ENCODE peak calls at places on chromosomes 16 and 17, in seven cellular contexts. S is ovary, P is mesothelial cell of epicardium, D is type B pancreatic cell, B is SW480, M is HS-5, H is non-pigmented ciliary epithelial cell. J is an unnamed sample.

GRCh38 chr16:65543781-65544740 is 422.2 kb upstream of the CDH11 start:
- DNase-seq in S (no peak), P (no peak), D (no peak), B (no peak), M (no peak), H (no peak), J (no peak)

GRCh38 chr17:1713160-1713877 is 3.1 kb upstream of the TLCD2 start:
- DNase-seq in S (peak), P (no peak), D (no peak), B (no peak), M (no peak), H (no peak), J (no peak)

GRCh38 chr17:4948997-4949320 is 629 bp upstream of the PFN1 start:
- DNase-seq in S (peak), P (peak), D (peak), B (peak), M (no peak), H (no peak), J (no peak)

GRCh38 chr17:28724500-28725165 is 1.4 kb downstream of the TLCD1 start:
- DNase-seq in S (no peak), P (no peak), D (no peak), B (no peak), M (no peak), H (no peak), J (no peak)

GRCh38 chr17:77458202-77459017 is 317.6 kb downstream of the SEC14L1 start:
- DNase-seq in S (no peak), P (no peak), D (peak), B (no peak), M (no peak), H (no peak), J (no peak)

GRCh38 chr17:31550389-31551056 is 159.0 kb downstream of the RAB11FIP4 start:
- DNase-seq in S (peak), P (no peak), D (no peak), B (no peak), M (no peak), H (no peak), J (no peak)

GRCh38 chr17:76672270-76672851 is 28.8 kb upstream of the ST6GALNAC1 start:
- DNase-seq in S (no peak), P (no peak), D (no peak), B (peak), M (no peak), H (no peak), J (no peak)

GRCh38 chr16:80122155-80122554 is 418.6 kb upstream of the DYNLRB2 start:
- DNase-seq in S (peak), P (no peak), D (no peak), B (no peak), M (no peak), H (no peak), J (no peak)

GRCh38 chr16:28321700-28322411 is 29.5 kb downstream of the SBK1 start:
- DNase-seq in S (no peak), P (no peak), D (no peak), B (no peak), M (no peak), H (no peak), J (no peak)

GRCh38 chr17:51397361-51398127 is 137.2 kb downstream of the UTP18 start:
- DNase-seq in S (no peak), P (no peak), D (no peak), B (peak), M (peak), H (peak), J (no peak)

GRCh38 chr17:2721603-2722002 is 10.0 kb upstream of the CLUH start:
- DNase-seq in S (no peak), P (no peak), D (no peak), B (no peak), M (no peak), H (no peak), J (no peak)

GRCh38 chr16:22623351-22623781 is 112.7 kb downstream of the NPIPB5 start:
- DNase-seq in S (no peak), P (no peak), D (no peak), B (peak), M (peak), H (no peak), J (peak)

GRCh38 chr16:54048994-54049929 is 237.3 kb downstream of the IRX3 start:
- DNase-seq in S (no peak), P (no peak), D (no peak), B (no peak), M (no peak), H (no peak), J (no peak)

GRCh38 chr17:77306790-77307478 is 166.2 kb downstream of the SEC14L1 start:
- DNase-seq in S (no peak), P (no peak), D (no peak), B (no peak), M (no peak), H (no peak), J (no peak)

GRCh38 chr16:90072442-90073105 is 4.6 kb downstream of the PRDM7 start:
- DNase-seq in S (no peak), P (no peak), D (no peak), B (no peak), M (no peak), H (no peak), J (no peak)

GRCh38 chr16:88685156-88686061 is 898 bp downstream of the SNAI3 start:
- DNase-seq in S (no peak), P (no peak), D (no peak), B (peak), M (no peak), H (no peak), J (no peak)

GRCh38 chr16:82425661-82426060 is 201.1 kb upstream of the CDH13 start:
- DNase-seq in S (no peak), P (no peak), D (no peak), B (no peak), M (no peak), H (no peak), J (no peak)

GRCh38 chr17:20203761-20204263 is 194.7 kb downstream of the SPECC1 start:
- DNase-seq in S (no peak), P (no peak), D (no peak), B (no peak), M (no peak), H (no peak), J (no peak)

GRCh38 chr17:30433514-30433913 is 43.7 kb upstream of the GOSR1 start:
- DNase-seq in S (no peak), P (no peak), D (no peak), B (no peak), M (peak), H (peak), J (peak)

GRCh38 chr16:89861648-89862047 is 11.7 kb upstream of the TCF25 start:
- DNase-seq in S (no peak), P (no peak), D (no peak), B (no peak), M (no peak), H (no peak), J (no peak)

GRCh38 chr17:44820631-44821196 is 9.4 kb downstream of the GJC1 start:
- DNase-seq in S (no peak), P (no peak), D (no peak), B (peak), M (peak), H (peak), J (peak)

GRCh38 chr17:82616021-82616703 is 32.1 kb downstream of the WDR45B start:
- DNase-seq in S (no peak), P (no peak), D (no peak), B (no peak), M (no peak), H (no peak), J (no peak)

GRCh38 chr17:50865868-50866260 is 290 bp downstream of the TOB1 start:
- DNase-seq in S (no peak), P (no peak), D (no peak), B (no peak), M (no peak), H (no peak), J (no peak)

GRCh38 chr17:42423766-42424165 is 710 bp upstream of the CAVIN1 start:
- DNase-seq in S (no peak), P (no peak), D (no peak), B (no peak), M (no peak), H (no peak), J (no peak)

GRCh38 chr16:65283238-65283651 is 161.4 kb upstream of the CDH11 start:
- DNase-seq in S (no peak), P (no peak), D (no peak), B (no peak), M (no peak), H (no peak), J (no peak)

GRCh38 chr16:22342082-22342481 is 32.3 kb downstream of the CDR2 start:
- DNase-seq in S (no peak), P (no peak), D (no peak), B (no peak), M (no peak), H (no peak), J (no peak)

GRCh38 chr16:50245417-50246298 is 20.7 kb upstream of the ADCY7 start:
- DNase-seq in S (peak), P (no peak), D (no peak), B (peak), M (no peak), H (no peak), J (no peak)

GRCh38 chr17:58691701-58692238 is at the start of gene TEX14:
- DNase-seq in S (peak), P (no peak), D (no peak), B (no peak), M (no peak), H (no peak), J (no peak)